ENCODE peak calls at places on chromosomes 7 and 10, in seven cellular contexts. One of them, this sample, is unnamed.

GRCh38 chr10:36534471-36535002 is 590.9 kb upstream of the ANKRD30A start:
- DNase-seq in SK-N-MC: no peak
- DNase-seq in SJSA1: peak
- DNase-seq in activated naive CD4-positive, alpha-beta T cell: no peak
- DNase-seq in posterior vena cava: no peak
- DNase-seq in LoVo: no peak
- DNase-seq in fibroblast of villous mesenchyme: peak
- DNase-seq in this sample: peak

GRCh38 chr10:95267261-95267660 is 23.5 kb downstream of the PDLIM1 start:
- DNase-seq in SK-N-MC: no peak
- DNase-seq in SJSA1: no peak
- DNase-seq in activated naive CD4-positive, alpha-beta T cell: no peak
- DNase-seq in posterior vena cava: no peak
- DNase-seq in LoVo: no peak
- DNase-seq in fibroblast of villous mesenchyme: no peak
- DNase-seq in this sample: no peak

GRCh38 chr7:2258661-2259365 is 16.8 kb downstream of the NUDT1 start:
- DNase-seq in SK-N-MC: no peak
- DNase-seq in SJSA1: no peak
- DNase-seq in activated naive CD4-positive, alpha-beta T cell: no peak
- DNase-seq in posterior vena cava: no peak
- DNase-seq in LoVo: no peak
- DNase-seq in fibroblast of villous mesenchyme: no peak
- DNase-seq in this sample: no peak

GRCh38 chr7:732094-732541 is 5.0 kb upstream of the PRKAR1B start:
- DNase-seq in SK-N-MC: no peak
- DNase-seq in SJSA1: peak
- DNase-seq in activated naive CD4-positive, alpha-beta T cell: no peak
- DNase-seq in posterior vena cava: peak
- DNase-seq in LoVo: no peak
- DNase-seq in fibroblast of villous mesenchyme: peak
- DNase-seq in this sample: no peak

GRCh38 chr10:42935466-42935865 is 141.4 kb upstream of the RET start:
- DNase-seq in SK-N-MC: no peak
- DNase-seq in SJSA1: no peak
- DNase-seq in activated naive CD4-positive, alpha-beta T cell: no peak
- DNase-seq in posterior vena cava: no peak
- DNase-seq in LoVo: no peak
- DNase-seq in fibroblast of villous mesenchyme: no peak
- DNase-seq in this sample: no peak

GRCh38 chr10:100307716-100308115 is 21.2 kb upstream of the BLOC1S2 start:
- DNase-seq in SK-N-MC: no peak
- DNase-seq in SJSA1: no peak
- DNase-seq in activated naive CD4-positive, alpha-beta T cell: no peak
- DNase-seq in posterior vena cava: no peak
- DNase-seq in LoVo: no peak
- DNase-seq in fibroblast of villous mesenchyme: peak
- DNase-seq in this sample: no peak

GRCh38 chr7:1290262-1291039 is 57.8 kb downstream of the UNCX start:
- DNase-seq in SK-N-MC: no peak
- DNase-seq in SJSA1: no peak
- DNase-seq in activated naive CD4-positive, alpha-beta T cell: no peak
- DNase-seq in posterior vena cava: peak
- DNase-seq in LoVo: no peak
- DNase-seq in fibroblast of villous mesenchyme: peak
- DNase-seq in this sample: peak

GRCh38 chr7:496528-497295 is 22.9 kb downstream of the PDGFA start:
- DNase-seq in SK-N-MC: no peak
- DNase-seq in SJSA1: no peak
- DNase-seq in activated naive CD4-positive, alpha-beta T cell: no peak
- DNase-seq in posterior vena cava: peak
- DNase-seq in LoVo: no peak
- DNase-seq in fibroblast of villous mesenchyme: no peak
- DNase-seq in this sample: no peak

GRCh38 chr10:133189256-133189655 is 29.2 kb downstream of the KNDC1 start:
- DNase-seq in SK-N-MC: no peak
- DNase-seq in SJSA1: no peak
- DNase-seq in activated naive CD4-positive, alpha-beta T cell: no peak
- DNase-seq in posterior vena cava: no peak
- DNase-seq in LoVo: no peak
- DNase-seq in fibroblast of villous mesenchyme: no peak
- DNase-seq in this sample: no peak

GRCh38 chr10:112961609-112962008 is 11.6 kb downstream of the TCF7L2 start:
- DNase-seq in SK-N-MC: no peak
- DNase-seq in SJSA1: no peak
- DNase-seq in activated naive CD4-positive, alpha-beta T cell: no peak
- DNase-seq in posterior vena cava: no peak
- DNase-seq in LoVo: no peak
- DNase-seq in fibroblast of villous mesenchyme: no peak
- DNase-seq in this sample: no peak

GRCh38 chr7:20786779-20787651 is at the start of gene SP8:
- DNase-seq in SK-N-MC: no peak
- DNase-seq in SJSA1: peak
- DNase-seq in activated naive CD4-positive, alpha-beta T cell: no peak
- DNase-seq in posterior vena cava: no peak
- DNase-seq in LoVo: peak
- DNase-seq in fibroblast of villous mesenchyme: no peak
- DNase-seq in this sample: peak

GRCh38 chr7:138449580-138449979 is 10.5 kb upstream of the TRIM24 start:
- DNase-seq in SK-N-MC: no peak
- DNase-seq in SJSA1: no peak
- DNase-seq in activated naive CD4-positive, alpha-beta T cell: no peak
- DNase-seq in posterior vena cava: no peak
- DNase-seq in LoVo: no peak
- DNase-seq in fibroblast of villous mesenchyme: no peak
- DNase-seq in this sample: peak

GRCh38 chr7:50270531-50271018 is 33.9 kb upstream of the IKZF1 start:
- DNase-seq in SK-N-MC: no peak
- DNase-seq in SJSA1: no peak
- DNase-seq in activated naive CD4-positive, alpha-beta T cell: no peak
- DNase-seq in posterior vena cava: no peak
- DNase-seq in LoVo: no peak
- DNase-seq in fibroblast of villous mesenchyme: no peak
- DNase-seq in this sample: no peak

GRCh38 chr7:27873981-27874957 is 134.3 kb downstream of the TAX1BP1 start:
- DNase-seq in SK-N-MC: no peak
- DNase-seq in SJSA1: peak
- DNase-seq in activated naive CD4-positive, alpha-beta T cell: no peak
- DNase-seq in posterior vena cava: no peak
- DNase-seq in LoVo: peak
- DNase-seq in fibroblast of villous mesenchyme: peak
- DNase-seq in this sample: no peak

GRCh38 chr10:50398383-50398782 is 147.1 kb upstream of the ASAH2 start:
- DNase-seq in SK-N-MC: no peak
- DNase-seq in SJSA1: no peak
- DNase-seq in activated naive CD4-positive, alpha-beta T cell: no peak
- DNase-seq in posterior vena cava: no peak
- DNase-seq in LoVo: no peak
- DNase-seq in fibroblast of villous mesenchyme: peak
- DNase-seq in this sample: no peak

GRCh38 chr7:89029864-89030263 is 234.3 kb upstream of the TEX47 start:
- DNase-seq in SK-N-MC: no peak
- DNase-seq in SJSA1: no peak
- DNase-seq in activated naive CD4-positive, alpha-beta T cell: no peak
- DNase-seq in posterior vena cava: no peak
- DNase-seq in LoVo: peak
- DNase-seq in fibroblast of villous mesenchyme: peak
- DNase-seq in this sample: peak